ENCODE peak calls at places on chromosome 1, in five cellular contexts. One of them, this sample, is unnamed.

GRCh38 chr1:153119491-153119971 is 6.2 kb upstream of the SPRR2F start:
- DNase-seq in aorta: no peak
- DNase-seq in fibroblast of lung: no peak
- DNase-seq in stomach: peak; percentile 35
- DNase-seq in tibial nerve: no peak
- DNase-seq in this sample: no peak

GRCh38 chr1:117127840-117128239 is 6.3 kb upstream of the TRIM45 start:
- DNase-seq in stomach: no peak
- DNase-seq in fibroblast of lung: no peak
- DNase-seq in tibial nerve: no peak
- DNase-seq in aorta: no peak
- DNase-seq in this sample: no peak

GRCh38 chr1:99634971-99635624 is 10.8 kb upstream of the PALMD start:
- DNase-seq in fibroblast of lung: no peak
- DNase-seq in aorta: no peak
- DNase-seq in stomach: no peak
- DNase-seq in tibial nerve: no peak
- DNase-seq in this sample: no peak

GRCh38 chr1:85343612-85344255 is 67.3 kb upstream of the BCL10 start:
- DNase-seq in aorta: no peak
- DNase-seq in tibial nerve: no peak
- DNase-seq in fibroblast of lung: peak; percentile 32
- DNase-seq in stomach: no peak
- DNase-seq in this sample: no peak

GRCh38 chr1:22741118-22741517 is 30.5 kb downstream of the EPHB2 start:
- DNase-seq in tibial nerve: no peak
- DNase-seq in stomach: no peak
- DNase-seq in fibroblast of lung: no peak
- DNase-seq in aorta: no peak
- DNase-seq in this sample: no peak

GRCh38 chr1:156499703-156500577 is 635 bp downstream of the MEF2D start:
- DNase-seq in tibial nerve: no peak
- DNase-seq in stomach: no peak
- DNase-seq in fibroblast of lung: peak; percentile 68
- DNase-seq in aorta: peak; percentile 71
- DNase-seq in this sample: peak; percentile 78

GRCh38 chr1:22107126-22107525 is 35.8 kb downstream of the WNT4 start:
- DNase-seq in stomach: no peak
- DNase-seq in aorta: no peak
- DNase-seq in tibial nerve: no peak
- DNase-seq in fibroblast of lung: no peak
- DNase-seq in this sample: no peak

GRCh38 chr1:240244968-240245628 is 153.4 kb downstream of the FMN2 start:
- DNase-seq in stomach: no peak
- DNase-seq in fibroblast of lung: peak; percentile 27
- DNase-seq in aorta: no peak
- DNase-seq in tibial nerve: no peak
- DNase-seq in this sample: no peak

GRCh38 chr1:223504741-223505140 is 111.5 kb downstream of the CCDC185 start:
- DNase-seq in tibial nerve: no peak
- DNase-seq in stomach: peak; percentile 79
- DNase-seq in aorta: no peak
- DNase-seq in fibroblast of lung: peak; percentile 62
- DNase-seq in this sample: no peak

GRCh38 chr1:235017719-235018118 is 110.9 kb downstream of the TOMM20 start:
- DNase-seq in aorta: no peak
- DNase-seq in stomach: no peak
- DNase-seq in tibial nerve: no peak
- DNase-seq in fibroblast of lung: no peak
- DNase-seq in this sample: no peak

GRCh38 chr1:88224940-88225339 is 459.1 kb upstream of the PKN2 start:
- DNase-seq in stomach: no peak
- DNase-seq in tibial nerve: no peak
- DNase-seq in fibroblast of lung: no peak
- DNase-seq in aorta: no peak
- DNase-seq in this sample: no peak

GRCh38 chr1:240285541-240285940 is 193.9 kb downstream of the FMN2 start:
- DNase-seq in stomach: no peak
- DNase-seq in fibroblast of lung: peak; percentile 59
- DNase-seq in tibial nerve: no peak
- DNase-seq in aorta: no peak
- DNase-seq in this sample: no peak

DNA sequence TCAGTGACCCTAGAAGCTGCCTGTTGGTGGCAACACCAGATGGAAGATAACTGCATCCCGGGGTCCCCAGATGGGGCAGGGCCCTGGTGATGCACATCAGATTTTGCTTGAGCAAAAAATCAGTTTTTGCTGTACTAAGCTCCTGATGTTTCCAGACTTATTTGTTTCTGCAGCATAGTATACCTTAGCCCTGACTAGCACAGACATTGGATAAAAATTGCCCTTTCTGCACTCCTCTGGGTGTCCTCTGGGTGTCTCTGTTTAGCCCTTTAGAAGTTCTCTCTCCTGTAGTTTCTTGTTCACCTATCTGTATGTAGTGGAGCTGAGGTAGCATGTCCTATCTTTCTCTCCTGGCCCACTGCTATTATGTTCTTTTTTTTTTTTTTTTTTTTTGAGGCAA is 30.3 kb upstream of the PLA2G2C start:
- DNase-seq in stomach: no peak
- DNase-seq in fibroblast of lung: peak; percentile 20
- DNase-seq in aorta: no peak
- DNase-seq in tibial nerve: no peak
- DNase-seq in this sample: no peak
- H3K27me3 ChIP-seq in stomach: peaks cover 64% of the 10 kb centered on the region
- H3K27me3 ChIP-seq in fibroblast of lung: peaks cover 14% of the 10 kb centered on the region
- H3K27me3 ChIP-seq in aorta: no peaks in the 10 kb centered on the region
- H3K27me3 ChIP-seq in tibial nerve: peaks cover 72% of the 10 kb centered on the region
- H3K27me3 ChIP-seq in this sample: peaks cover 56% of the 10 kb centered on the region

GRCh38 chr1:70372426-70372825 is 17.9 kb upstream of the ANKRD13C start:
- DNase-seq in stomach: no peak
- DNase-seq in tibial nerve: no peak
- DNase-seq in aorta: no peak
- DNase-seq in fibroblast of lung: no peak
- DNase-seq in this sample: no peak
- H3K27ac ChIP-seq in stomach: no peak overlapping the region
- H3K27ac ChIP-seq in tibial nerve: no peak overlapping the region
- H3K27ac ChIP-seq in aorta: no peak overlapping the region
- H3K27ac ChIP-seq in fibroblast of lung: no peak overlapping the region
- H3K27ac ChIP-seq in this sample: no peak overlapping the region

GRCh38 chr1:41078616-41079015 is 57.1 kb upstream of the SLFNL1 start:
- DNase-seq in aorta: no peak
- DNase-seq in stomach: no peak
- DNase-seq in fibroblast of lung: no peak
- DNase-seq in tibial nerve: no peak
- DNase-seq in this sample: no peak

GRCh38 chr1:41078193-41078592 is 56.7 kb upstream of the SLFNL1 start:
- DNase-seq in fibroblast of lung: no peak
- DNase-seq in tibial nerve: no peak
- DNase-seq in aorta: no peak
- DNase-seq in stomach: no peak
- DNase-seq in this sample: no peak

GRCh38 chr1:41072051-41072450 is 50.5 kb upstream of the SLFNL1 start:
- DNase-seq in aorta: no peak
- DNase-seq in tibial nerve: no peak
- DNase-seq in fibroblast of lung: no peak
- DNase-seq in stomach: no peak
- DNase-seq in this sample: no peak

DNA sequence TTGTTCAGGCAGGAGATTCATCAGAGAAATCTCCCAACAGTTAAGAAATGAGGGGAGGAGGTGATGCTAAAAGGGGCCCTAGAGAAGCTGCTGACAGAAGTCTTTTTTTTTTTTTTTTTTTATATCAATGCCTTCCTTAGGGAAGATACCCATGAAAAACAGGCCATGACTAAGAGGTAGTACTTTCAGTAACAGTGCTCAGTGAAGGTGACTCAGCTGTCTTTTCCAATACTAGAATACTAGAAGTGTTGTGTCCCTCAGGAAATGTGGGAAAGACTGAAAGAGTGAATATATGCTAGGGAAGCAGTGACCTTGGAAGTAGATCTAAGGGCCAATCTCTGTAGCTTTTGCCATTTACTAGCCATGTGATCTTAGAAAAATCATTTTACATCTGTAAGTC is 52.4 kb upstream of the SLFNL1 start:
- DNase-seq in aorta: no peak
- DNase-seq in fibroblast of lung: peak; percentile 14
- DNase-seq in stomach: no peak
- DNase-seq in tibial nerve: no peak
- DNase-seq in this sample: no peak
- H3K27me3 ChIP-seq in aorta: no peaks in the 10 kb centered on the region
- H3K27me3 ChIP-seq in fibroblast of lung: no peaks in the 10 kb centered on the region
- H3K27me3 ChIP-seq in stomach: no peaks in the 10 kb centered on the region
- H3K27me3 ChIP-seq in tibial nerve: no peaks in the 10 kb centered on the region
- H3K27me3 ChIP-seq in this sample: no peaks in the 10 kb centered on the region

DNA sequence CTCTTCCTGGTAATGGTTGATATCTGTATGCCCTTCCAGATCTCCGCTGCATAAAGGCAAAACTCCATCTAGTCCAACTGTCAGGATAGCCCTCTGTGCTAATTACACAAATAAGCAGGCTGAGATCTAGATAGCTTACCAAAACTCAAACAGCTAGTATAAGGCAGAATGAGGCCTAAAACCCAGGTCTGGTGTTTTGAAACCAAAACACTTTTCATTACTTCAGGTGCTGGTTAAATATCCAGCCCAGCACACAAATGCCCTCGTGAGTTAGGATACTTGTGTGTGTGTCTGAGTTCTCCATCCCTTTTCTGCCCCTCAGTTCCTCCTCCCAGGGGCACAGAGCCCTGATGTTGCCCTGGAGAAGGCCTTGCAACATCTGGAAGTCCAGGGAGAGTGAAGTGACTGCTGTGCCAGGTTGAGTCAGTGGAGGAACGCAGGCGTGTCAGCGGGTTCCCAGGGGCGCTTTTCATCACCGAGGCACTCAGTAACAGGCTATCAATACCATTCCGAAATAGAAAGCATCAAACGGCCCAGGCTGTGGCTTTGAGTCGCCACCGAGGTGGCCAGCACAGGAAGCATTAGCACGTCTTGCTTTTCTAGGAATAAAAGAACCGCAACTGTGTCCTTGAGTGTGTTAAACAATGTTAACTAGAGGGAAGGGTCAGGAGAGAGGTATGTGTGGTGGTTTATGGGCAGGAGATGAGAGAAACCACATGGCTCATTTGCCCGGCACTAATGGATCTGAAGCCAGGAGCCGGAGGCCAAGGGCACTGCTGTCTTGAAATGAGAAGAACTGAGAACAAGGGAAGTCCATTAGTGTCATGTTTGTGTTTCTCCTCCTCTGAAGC is 90.7 kb upstream of the WLS start:
- DNase-seq in aorta: peak; percentile 61
- DNase-seq in fibroblast of lung: peak; percentile 63
- DNase-seq in stomach: no peak
- DNase-seq in tibial nerve: peak; percentile 33
- DNase-seq in this sample: no peak
- H3K27ac ChIP-seq in aorta: no peak overlapping the region
- H3K27ac ChIP-seq in fibroblast of lung: peak overlapping the region; percentile 53
- H3K27ac ChIP-seq in stomach: peak overlapping the region; percentile 48
- H3K27ac ChIP-seq in tibial nerve: no peak overlapping the region
- H3K27ac ChIP-seq in this sample: no peak overlapping the region

GRCh38 chr1:228048659-228049333 is 33.7 kb upstream of the ARF1 start:
- DNase-seq in aorta: peak; percentile 44
- DNase-seq in tibial nerve: no peak
- DNase-seq in fibroblast of lung: no peak
- DNase-seq in stomach: no peak
- DNase-seq in this sample: no peak
- H3K27me3 ChIP-seq in aorta: no peaks in the 10 kb centered on the region
- H3K27me3 ChIP-seq in tibial nerve: peaks cover 22% of the 10 kb centered on the region
- H3K27me3 ChIP-seq in fibroblast of lung: no peaks in the 10 kb centered on the region
- H3K27me3 ChIP-seq in stomach: peaks cover 42% of the 10 kb centered on the region
- H3K27me3 ChIP-seq in this sample: peaks cover 62% of the 10 kb centered on the region

DNA sequence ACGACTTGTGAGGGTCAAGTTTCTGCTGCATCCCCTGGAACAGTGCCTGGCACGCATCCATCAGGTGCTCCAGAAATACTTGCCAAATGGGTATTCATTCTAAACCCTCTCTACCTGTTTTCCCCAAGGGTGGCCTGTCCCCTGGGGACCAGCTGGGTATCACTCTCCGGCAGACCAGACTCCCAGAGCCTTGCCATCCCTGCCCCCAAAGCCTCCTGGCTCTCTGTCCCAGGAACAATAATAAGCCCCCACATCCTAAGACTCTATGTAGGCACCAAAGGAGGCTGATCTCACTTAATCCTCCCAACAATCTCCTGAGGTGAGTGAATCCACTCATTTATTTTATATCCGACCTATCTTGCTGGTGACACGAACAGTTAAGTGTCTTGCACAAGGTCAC is 96.7 kb downstream of the MRPL37 start:
- DNase-seq in tibial nerve: no peak
- DNase-seq in aorta: no peak
- DNase-seq in stomach: no peak
- DNase-seq in fibroblast of lung: no peak
- DNase-seq in this sample: no peak
- H3K27ac ChIP-seq in tibial nerve: peak overlapping the region; percentile 68
- H3K27ac ChIP-seq in aorta: peak overlapping the region; percentile 78
- H3K27ac ChIP-seq in stomach: peak overlapping the region; percentile 87
- H3K27ac ChIP-seq in fibroblast of lung: no peak overlapping the region
- H3K27ac ChIP-seq in this sample: peak overlapping the region; percentile 58

This sample was measured in left ventricle myocardium inferior.